ENCODE peak calls at places on chromosomes 5 and 9, in six cellular contexts. E is ovary, J is skeletal muscle cell, K is heart right ventricle, C is HFF-Myc, R is sigmoid colon. O is an unnamed sample.

GRCh38 chr9:93156475-93157008 is 22.5 kb upstream of the NINJ1 start:
- DNase-seq in E (no peak), J (no peak), K (no peak), C (no peak), R (no peak), O (no peak)

GRCh38 chr5:139178948-139179347 is 19.2 kb downstream of the SIL1 start:
- DNase-seq in E (peak), J (no peak), K (peak), C (no peak), R (no peak), O (no peak)

GRCh38 chr5:172683696-172684464 is 42.8 kb downstream of the NEURL1B start:
- DNase-seq in E (no peak), J (no peak), K (no peak), C (no peak), R (no peak), O (no peak)

GRCh38 chr9:16616686-16617085 is 253.8 kb downstream of the BNC2 start:
- DNase-seq in E (no peak), J (no peak), K (no peak), C (no peak), R (no peak), O (no peak)

GRCh38 chr5:149063017-149063687 is at the start of gene SH3TC2:
- DNase-seq in E (no peak), J (peak), K (peak), C (no peak), R (peak), O (peak)

GRCh38 chr5:142544946-142545652 is 140.8 kb downstream of the FGF1 start:
- DNase-seq in E (no peak), J (no peak), K (no peak), C (no peak), R (no peak), O (no peak)

GRCh38 chr9:106583751-106584150 is 279.2 kb upstream of the ZNF462 start:
- DNase-seq in E (no peak), J (peak), K (no peak), C (peak), R (no peak), O (no peak)

GRCh38 chr5:91490340-91490739 is 107.2 kb upstream of the ARRDC3 start:
- DNase-seq in E (no peak), J (no peak), K (no peak), C (no peak), R (no peak), O (no peak)

GRCh38 chr5:145633474-145633873 is 201.7 kb downstream of the PRELID2 start:
- DNase-seq in E (no peak), J (no peak), K (no peak), C (no peak), R (no peak), O (no peak)

GRCh38 chr5:176134529-176135223 is 103.5 kb upstream of the SIMC1 start:
- DNase-seq in E (peak), J (no peak), K (no peak), C (no peak), R (no peak), O (no peak)

GRCh38 chr5:106656821-106657220 is 1013.9 kb downstream of the EFNA5 start:
- DNase-seq in E (no peak), J (no peak), K (no peak), C (no peak), R (no peak), O (no peak)

GRCh38 chr9:138073408-138073807 is 195.8 kb downstream of the CACNA1B start:
- DNase-seq in E (no peak), J (no peak), K (no peak), C (no peak), R (no peak), O (no peak)

GRCh38 chr5:136435951-136436544 is 70.7 kb upstream of the TRPC7 start:
- DNase-seq in E (no peak), J (no peak), K (no peak), C (no peak), R (no peak), O (no peak)

GRCh38 chr5:171688696-171689495 is 96.7 kb upstream of the SMIM23 start:
- DNase-seq in E (no peak), J (no peak), K (no peak), C (no peak), R (no peak), O (no peak)

GRCh38 chr9:117377046-117377445 is 37.8 kb downstream of the ASTN2 start:
- DNase-seq in E (no peak), J (no peak), K (no peak), C (no peak), R (peak), O (no peak)
- H3K4me3 ChIP-seq in E (no peak), J (no peak), K (no peak), C (no peak), R (no peak), O (no peak)

GRCh38 chr9:73152953-73153352 is 1.3 kb downstream of the ANXA1 start:
- DNase-seq in E (no peak), J (no peak), K (no peak), C (no peak), R (no peak), O (no peak)

GRCh38 chr9:73152445-73152844 is 780 bp downstream of the ANXA1 start:
- DNase-seq in E (no peak), J (no peak), K (no peak), C (no peak), R (no peak), O (no peak)

GRCh38 chr9:73153793-73154227 is 2.1 kb downstream of the ANXA1 start:
- DNase-seq in E (no peak), J (no peak), K (no peak), C (no peak), R (no peak), O (no peak)

GRCh38 chr9:73149371-73150067 is 2.1 kb upstream of the ANXA1 start:
- DNase-seq in E (no peak), J (peak), K (no peak), C (peak), R (no peak), O (no peak)

DNA sequence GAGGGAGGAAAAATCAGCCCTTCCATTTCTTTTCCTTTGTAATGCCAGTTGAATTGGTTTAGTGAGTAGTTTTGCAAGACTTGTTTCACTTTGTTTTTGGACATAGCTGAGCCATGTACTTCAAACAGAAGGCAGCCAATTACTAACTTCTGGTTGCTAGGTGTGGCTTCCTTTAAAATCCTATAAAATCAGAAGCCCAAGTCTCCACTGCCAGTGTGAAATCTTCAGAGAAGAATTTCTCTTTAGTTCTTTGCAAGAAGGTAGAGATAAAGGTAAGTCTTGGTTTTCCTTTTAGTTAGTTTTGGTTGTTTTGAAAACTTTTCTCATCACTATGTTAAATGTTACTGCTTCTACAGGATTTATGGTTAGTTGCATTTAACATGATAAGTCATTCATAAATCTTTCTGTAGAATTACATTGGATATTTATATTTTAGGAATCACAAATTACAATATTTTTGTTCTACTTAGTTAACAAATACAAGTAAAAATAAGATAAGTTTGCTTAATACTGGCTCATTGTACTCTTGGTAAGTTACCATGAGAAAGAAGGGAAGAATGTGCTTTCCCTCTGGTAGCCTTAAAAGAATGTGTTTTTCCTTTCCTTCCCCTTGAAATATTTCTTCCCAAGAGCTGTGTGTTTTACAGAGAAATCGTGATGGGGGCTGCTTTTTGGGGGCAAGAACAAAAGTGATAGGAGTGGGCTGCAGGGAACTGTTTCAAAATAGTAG is at the start of gene ANXA1:
- DNase-seq in E (no peak), J (peak), K (peak), C (no peak), R (no peak), O (no peak)
- H3K4me3 ChIP-seq in E (peak), J (peak), K (peak), C (peak), R (peak), O (peak)

GRCh38 chr9:125757834-125758233 is 10.7 kb downstream of the PBX3 start:
- DNase-seq in E (no peak), J (no peak), K (no peak), C (no peak), R (no peak), O (no peak)

GRCh38 chr9:125758986-125759811 is 12.0 kb downstream of the PBX3 start:
- DNase-seq in E (no peak), J (no peak), K (no peak), C (no peak), R (peak), O (no peak)

GRCh38 chr9:125761685-125762084 is 14.5 kb downstream of the PBX3 start:
- DNase-seq in E (no peak), J (no peak), K (no peak), C (no peak), R (no peak), O (no peak)

GRCh38 chr9:125760537-125760936 is 13.4 kb downstream of the PBX3 start:
- DNase-seq in E (no peak), J (no peak), K (no peak), C (no peak), R (no peak), O (no peak)

GRCh38 chr9:125759812-125760134 is 12.6 kb downstream of the PBX3 start:
- DNase-seq in E (no peak), J (no peak), K (no peak), C (no peak), R (no peak), O (no peak)
- H3K4me3 ChIP-seq in E (peak), J (no peak), K (peak), C (peak), R (peak), O (peak)

GRCh38 chr5:21398511-21398910 is 1410.5 kb upstream of the CDH18 start:
- DNase-seq in E (no peak), J (no peak), K (no peak), C (no peak), R (no peak), O (no peak)
- H3K4me3 ChIP-seq in E (no peak), J (no peak), K (no peak), C (no peak), R (no peak), O (no peak)

DNA sequence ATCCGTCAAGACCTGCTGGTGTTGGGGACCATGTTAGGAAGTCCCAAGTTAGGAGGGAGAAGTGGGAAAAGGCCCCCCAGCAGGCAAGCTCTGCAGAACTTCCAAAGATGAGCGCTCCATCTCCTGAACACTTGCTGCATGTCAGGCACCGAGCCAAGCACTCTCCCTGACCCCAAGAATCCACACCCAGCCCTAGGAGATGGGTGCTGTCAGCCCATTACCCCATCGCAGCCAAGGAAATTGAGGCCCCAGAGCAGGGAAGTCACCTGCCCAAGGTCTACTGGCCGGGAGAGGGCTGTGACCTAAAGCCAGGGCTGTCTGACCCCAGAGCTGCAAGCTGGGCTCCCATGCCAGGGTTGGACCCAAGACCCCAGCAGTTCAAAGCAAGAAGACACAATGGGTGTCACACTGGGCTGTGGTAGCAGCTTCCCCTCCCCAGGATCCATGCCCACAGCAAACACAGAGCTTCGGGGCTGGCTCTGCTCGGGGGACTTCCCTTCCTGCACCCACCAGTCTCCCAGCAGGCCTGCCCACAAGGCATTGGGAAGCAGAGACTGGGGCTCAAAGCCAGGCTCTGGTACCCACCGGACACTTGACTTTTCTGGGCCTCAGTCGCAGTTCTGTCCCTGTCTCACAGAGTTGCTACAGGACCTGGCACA is 13.5 kb downstream of the EEIG1 start:
- DNase-seq in E (no peak), J (no peak), K (no peak), C (no peak), R (peak), O (no peak)
- H3K4me3 ChIP-seq in E (no peak), J (no peak), K (no peak), C (no peak), R (no peak), O (no peak)

GRCh38 chr5:43540746-43541145 is 16.1 kb downstream of the PAIP1 start:
- DNase-seq in E (no peak), J (no peak), K (no peak), C (no peak), R (no peak), O (no peak)
- H3K4me3 ChIP-seq in E (no peak), J (no peak), K (no peak), C (no peak), R (no peak), O (no peak)

GRCh38 chr5:167835146-167835545 is 456.3 kb upstream of the WWC1 start:
- DNase-seq in E (no peak), J (peak), K (no peak), C (no peak), R (no peak), O (no peak)
- H3K4me3 ChIP-seq in E (no peak), J (no peak), K (no peak), C (no peak), R (no peak), O (no peak)

GRCh38 chr9:136644343-136644592 is 18.4 kb upstream of the EGFL7 start:
- DNase-seq in E (no peak), J (no peak), K (peak), C (no peak), R (peak), O (no peak)
- H3K4me3 ChIP-seq in E (no peak), J (no peak), K (peak), C (no peak), R (peak), O (peak)